ENCODE peak calls at places on chromosomes 5 and 9, in five cellular contexts. One of them, this sample, is unnamed.

GRCh38 chr9:111870774-111871542 is 25.7 kb upstream of the UGCG start:
- DNase-seq in IMR-90: no peak
- DNase-seq in neural progenitor cell: no peak
- DNase-seq in breast epithelium: no peak
- DNase-seq in choroid plexus epithelial cell: no peak
- DNase-seq in this sample: no peak

GRCh38 chr5:119330367-119331183 is 25.2 kb upstream of the TNFAIP8 start:
- DNase-seq in IMR-90: no peak
- DNase-seq in neural progenitor cell: no peak
- DNase-seq in breast epithelium: no peak
- DNase-seq in choroid plexus epithelial cell: no peak
- DNase-seq in this sample: peak

GRCh38 chr9:131982683-131983239 is 96.9 kb downstream of the MED27 start:
- DNase-seq in IMR-90: peak
- DNase-seq in neural progenitor cell: no peak
- DNase-seq in breast epithelium: no peak
- DNase-seq in choroid plexus epithelial cell: no peak
- DNase-seq in this sample: no peak

GRCh38 chr5:133777951-133778350 is 165.6 kb upstream of the FSTL4 start:
- DNase-seq in IMR-90: no peak
- DNase-seq in neural progenitor cell: no peak
- DNase-seq in breast epithelium: no peak
- DNase-seq in choroid plexus epithelial cell: no peak
- DNase-seq in this sample: no peak

GRCh38 chr9:134644715-134645606 is 3.4 kb downstream of the COL5A1 start:
- DNase-seq in IMR-90: peak
- DNase-seq in neural progenitor cell: peak
- DNase-seq in breast epithelium: peak
- DNase-seq in choroid plexus epithelial cell: peak
- DNase-seq in this sample: peak

GRCh38 chr9:68779558-68780376 is 74.7 kb downstream of the PIP5K1B start:
- DNase-seq in IMR-90: peak
- DNase-seq in neural progenitor cell: peak
- DNase-seq in breast epithelium: peak
- DNase-seq in choroid plexus epithelial cell: peak
- DNase-seq in this sample: peak

GRCh38 chr9:20872340-20872977 is 159.0 kb downstream of the HACD4 start:
- DNase-seq in IMR-90: peak
- DNase-seq in neural progenitor cell: peak
- DNase-seq in breast epithelium: no peak
- DNase-seq in choroid plexus epithelial cell: peak
- DNase-seq in this sample: peak

GRCh38 chr5:113084402-113085083 is 107.9 kb downstream of the DCP2 start:
- DNase-seq in IMR-90: no peak
- DNase-seq in neural progenitor cell: no peak
- DNase-seq in breast epithelium: no peak
- DNase-seq in choroid plexus epithelial cell: no peak
- DNase-seq in this sample: no peak

GRCh38 chr5:40680741-40681350 is 1.1 kb downstream of the PTGER4 start:
- DNase-seq in IMR-90: no peak
- DNase-seq in neural progenitor cell: peak
- DNase-seq in breast epithelium: no peak
- DNase-seq in choroid plexus epithelial cell: peak
- DNase-seq in this sample: no peak

GRCh38 chr9:2180171-2180570 is 165.0 kb downstream of the SMARCA2 start:
- DNase-seq in IMR-90: no peak
- DNase-seq in neural progenitor cell: peak
- DNase-seq in breast epithelium: no peak
- DNase-seq in choroid plexus epithelial cell: no peak
- DNase-seq in this sample: peak

GRCh38 chr5:79111960-79112702 is 522 bp downstream of the BHMT start:
- DNase-seq in IMR-90: no peak
- DNase-seq in neural progenitor cell: peak
- DNase-seq in breast epithelium: no peak
- DNase-seq in choroid plexus epithelial cell: no peak
- DNase-seq in this sample: no peak

GRCh38 chr9:90799271-90799860 is 2.3 kb upstream of the SYK start:
- DNase-seq in IMR-90: no peak
- DNase-seq in neural progenitor cell: no peak
- DNase-seq in breast epithelium: no peak
- DNase-seq in choroid plexus epithelial cell: no peak
- DNase-seq in this sample: no peak

GRCh38 chr9:120935383-120935857 is 8.8 kb upstream of the TRAF1 start:
- DNase-seq in IMR-90: peak
- DNase-seq in neural progenitor cell: no peak
- DNase-seq in breast epithelium: peak
- DNase-seq in choroid plexus epithelial cell: peak
- DNase-seq in this sample: peak

GRCh38 chr9:134549336-134549735 is 92.3 kb upstream of the COL5A1 start:
- DNase-seq in IMR-90: no peak
- DNase-seq in neural progenitor cell: no peak
- DNase-seq in breast epithelium: no peak
- DNase-seq in choroid plexus epithelial cell: no peak
- DNase-seq in this sample: no peak

GRCh38 chr5:107615173-107615856 is 55.4 kb downstream of the EFNA5 start:
- DNase-seq in IMR-90: no peak
- DNase-seq in neural progenitor cell: no peak
- DNase-seq in breast epithelium: no peak
- DNase-seq in choroid plexus epithelial cell: peak
- DNase-seq in this sample: no peak

GRCh38 chr5:96823060-96823459 is 15.3 kb upstream of the ERAP1 start:
- DNase-seq in IMR-90: no peak
- DNase-seq in neural progenitor cell: no peak
- DNase-seq in breast epithelium: no peak
- DNase-seq in choroid plexus epithelial cell: no peak
- DNase-seq in this sample: no peak

GRCh38 chr5:157820593-157821252 is 38.2 kb downstream of the CLINT1 start:
- DNase-seq in IMR-90: peak
- DNase-seq in neural progenitor cell: peak
- DNase-seq in breast epithelium: no peak
- DNase-seq in choroid plexus epithelial cell: peak
- DNase-seq in this sample: peak

GRCh38 chr5:120960510-120960909 is 496.4 kb downstream of the PRR16 start:
- DNase-seq in IMR-90: no peak
- DNase-seq in neural progenitor cell: no peak
- DNase-seq in breast epithelium: no peak
- DNase-seq in choroid plexus epithelial cell: no peak
- DNase-seq in this sample: no peak

GRCh38 chr9:70402213-70402612 is 12.2 kb downstream of the KLF9 start:
- DNase-seq in IMR-90: no peak
- DNase-seq in neural progenitor cell: no peak
- DNase-seq in breast epithelium: no peak
- DNase-seq in choroid plexus epithelial cell: no peak
- DNase-seq in this sample: peak

GRCh38 chr9:126947529-126947928 is 32.9 kb downstream of the RALGPS1 start:
- DNase-seq in IMR-90: no peak
- DNase-seq in neural progenitor cell: peak
- DNase-seq in breast epithelium: no peak
- DNase-seq in choroid plexus epithelial cell: no peak
- DNase-seq in this sample: no peak

GRCh38 chr5:157956271-157956885 is 97.4 kb upstream of the CLINT1 start:
- DNase-seq in IMR-90: no peak
- DNase-seq in neural progenitor cell: no peak
- DNase-seq in breast epithelium: no peak
- DNase-seq in choroid plexus epithelial cell: no peak
- DNase-seq in this sample: peak

GRCh38 chr5:181221792-181222629 is 1.1 kb upstream of the TRIM41 start:
- DNase-seq in IMR-90: peak
- DNase-seq in neural progenitor cell: peak
- DNase-seq in breast epithelium: peak
- DNase-seq in choroid plexus epithelial cell: peak
- DNase-seq in this sample: peak

GRCh38 chr9:121288874-121289553 is 21.1 kb downstream of the GSN start:
- DNase-seq in IMR-90: peak
- DNase-seq in neural progenitor cell: peak
- DNase-seq in breast epithelium: peak
- DNase-seq in choroid plexus epithelial cell: peak
- DNase-seq in this sample: peak

GRCh38 chr9:11928871-11929321 is 764.3 kb upstream of the TYRP1 start:
- DNase-seq in IMR-90: no peak
- DNase-seq in neural progenitor cell: no peak
- DNase-seq in breast epithelium: no peak
- DNase-seq in choroid plexus epithelial cell: no peak
- DNase-seq in this sample: no peak

GRCh38 chr9:98117984-98118639 is 910 bp downstream of the TRIM14 start:
- DNase-seq in IMR-90: peak
- DNase-seq in neural progenitor cell: peak
- DNase-seq in breast epithelium: no peak
- DNase-seq in choroid plexus epithelial cell: peak
- DNase-seq in this sample: peak

GRCh38 chr5:54094706-54095105 is 215.7 kb downstream of the ARL15 start:
- DNase-seq in IMR-90: no peak
- DNase-seq in neural progenitor cell: no peak
- DNase-seq in breast epithelium: no peak
- DNase-seq in choroid plexus epithelial cell: no peak
- DNase-seq in this sample: no peak

GRCh38 chr5:145495741-145496140 is 339.4 kb downstream of the PRELID2 start:
- DNase-seq in IMR-90: peak
- DNase-seq in neural progenitor cell: no peak
- DNase-seq in breast epithelium: no peak
- DNase-seq in choroid plexus epithelial cell: peak
- DNase-seq in this sample: peak

GRCh38 chr9:581673-582497 is 259.6 kb upstream of the DMRT1 start:
- DNase-seq in IMR-90: no peak
- DNase-seq in neural progenitor cell: peak
- DNase-seq in breast epithelium: no peak
- DNase-seq in choroid plexus epithelial cell: peak
- DNase-seq in this sample: no peak

GRCh38 chr5:92769986-92770385 is 811.0 kb downstream of the NR2F1-AS1 start:
- DNase-seq in IMR-90: peak
- DNase-seq in neural progenitor cell: no peak
- DNase-seq in breast epithelium: no peak
- DNase-seq in choroid plexus epithelial cell: peak
- DNase-seq in this sample: peak

GRCh38 chr5:35826056-35826455 is 30.6 kb upstream of the IL7R start:
- DNase-seq in IMR-90: no peak
- DNase-seq in neural progenitor cell: no peak
- DNase-seq in breast epithelium: no peak
- DNase-seq in choroid plexus epithelial cell: no peak
- DNase-seq in this sample: no peak

GRCh38 chr9:83620841-83621636 is 1.9 kb upstream of the IDNK start:
- DNase-seq in IMR-90: peak
- DNase-seq in neural progenitor cell: peak
- DNase-seq in breast epithelium: no peak
- DNase-seq in choroid plexus epithelial cell: peak
- DNase-seq in this sample: peak

DNA sequence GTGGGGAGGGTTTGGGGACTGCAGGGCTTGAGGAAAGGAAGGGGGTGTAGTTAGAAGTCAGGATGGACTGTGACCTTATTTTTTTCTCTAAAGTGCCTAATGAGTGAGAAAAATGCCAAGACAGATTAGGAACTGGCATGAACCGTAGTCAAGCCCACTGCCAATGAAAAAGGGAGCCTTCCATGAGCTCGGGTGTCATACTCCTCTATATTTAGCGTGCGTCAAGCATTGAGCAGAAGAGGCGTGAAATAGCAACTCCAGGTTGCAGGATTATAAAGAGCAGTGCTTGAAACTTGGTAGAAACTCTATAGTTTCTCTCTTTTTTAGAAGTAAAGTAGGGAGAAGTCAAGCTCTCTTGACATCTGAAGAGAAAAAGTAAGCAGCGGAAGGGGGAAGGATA is 1.8 kb downstream of the SGCD start:
- DNase-seq in IMR-90: no peak
- DNase-seq in neural progenitor cell: no peak
- DNase-seq in breast epithelium: no peak
- DNase-seq in choroid plexus epithelial cell: no peak
- DNase-seq in this sample: no peak
- H3K4me3 ChIP-seq in IMR-90: peak
- H3K4me3 ChIP-seq in neural progenitor cell: no peak
- H3K4me3 ChIP-seq in breast epithelium: no peak
- H3K4me3 ChIP-seq in choroid plexus epithelial cell: no peak
- H3K4me3 ChIP-seq in this sample: no peak

GRCh38 chr5:177492841-177493240 is 4.6 kb downstream of the PDLIM7 start:
- DNase-seq in IMR-90: no peak
- DNase-seq in neural progenitor cell: no peak
- DNase-seq in breast epithelium: no peak
- DNase-seq in choroid plexus epithelial cell: no peak
- DNase-seq in this sample: no peak

GRCh38 chr5:177495243-177496060 is 2.0 kb downstream of the PDLIM7 start:
- DNase-seq in IMR-90: peak
- DNase-seq in neural progenitor cell: peak
- DNase-seq in breast epithelium: no peak
- DNase-seq in choroid plexus epithelial cell: peak
- DNase-seq in this sample: peak

GRCh38 chr5:177493795-177494355 is 3.5 kb downstream of the PDLIM7 start:
- DNase-seq in IMR-90: no peak
- DNase-seq in neural progenitor cell: no peak
- DNase-seq in breast epithelium: no peak
- DNase-seq in choroid plexus epithelial cell: no peak
- DNase-seq in this sample: no peak

GRCh38 chr5:177496111-177497010 is 1.0 kb downstream of the PDLIM7 start:
- DNase-seq in IMR-90: peak
- DNase-seq in neural progenitor cell: peak
- DNase-seq in breast epithelium: no peak
- DNase-seq in choroid plexus epithelial cell: peak
- DNase-seq in this sample: peak

GRCh38 chr5:177494356-177495195 is 2.8 kb downstream of the PDLIM7 start:
- DNase-seq in IMR-90: peak
- DNase-seq in neural progenitor cell: peak
- DNase-seq in breast epithelium: no peak
- DNase-seq in choroid plexus epithelial cell: peak
- DNase-seq in this sample: peak
- TF ChIP-seq CTCF in IMR-90: peak
- TF ChIP-seq CTCF in neural progenitor cell: peak
- TF ChIP-seq CTCF in breast epithelium: no peak
- TF ChIP-seq CTCF in choroid plexus epithelial cell: peak
- TF ChIP-seq CTCF in this sample: peak

GRCh38 chr9:89639367-89639795 is 34.6 kb downstream of the GADD45G start:
- DNase-seq in IMR-90: no peak
- DNase-seq in neural progenitor cell: no peak
- DNase-seq in breast epithelium: no peak
- DNase-seq in choroid plexus epithelial cell: no peak
- DNase-seq in this sample: peak

GRCh38 chr9:89638897-89639296 is 34.1 kb downstream of the GADD45G start:
- DNase-seq in IMR-90: no peak
- DNase-seq in neural progenitor cell: no peak
- DNase-seq in breast epithelium: no peak
- DNase-seq in choroid plexus epithelial cell: no peak
- DNase-seq in this sample: no peak

GRCh38 chr9:89640391-89640790 is 35.6 kb downstream of the GADD45G start:
- DNase-seq in IMR-90: no peak
- DNase-seq in neural progenitor cell: no peak
- DNase-seq in breast epithelium: no peak
- DNase-seq in choroid plexus epithelial cell: no peak
- DNase-seq in this sample: no peak

GRCh38 chr9:89640801-89641200 is 36.0 kb downstream of the GADD45G start:
- DNase-seq in IMR-90: no peak
- DNase-seq in neural progenitor cell: no peak
- DNase-seq in breast epithelium: no peak
- DNase-seq in choroid plexus epithelial cell: no peak
- DNase-seq in this sample: no peak

GRCh38 chr9:89639961-89640360 is 35.1 kb downstream of the GADD45G start:
- DNase-seq in IMR-90: no peak
- DNase-seq in neural progenitor cell: no peak
- DNase-seq in breast epithelium: no peak
- DNase-seq in choroid plexus epithelial cell: no peak
- DNase-seq in this sample: no peak
- H3K4me3 ChIP-seq in IMR-90: no peak
- H3K4me3 ChIP-seq in neural progenitor cell: no peak
- H3K4me3 ChIP-seq in breast epithelium: no peak
- H3K4me3 ChIP-seq in choroid plexus epithelial cell: no peak
- H3K4me3 ChIP-seq in this sample: no peak

GRCh38 chr9:114138537-114138936 is 16.8 kb upstream of the COL27A1 start:
- DNase-seq in IMR-90: no peak
- DNase-seq in neural progenitor cell: no peak
- DNase-seq in breast epithelium: no peak
- DNase-seq in choroid plexus epithelial cell: no peak
- DNase-seq in this sample: peak
- TF ChIP-seq CTCF in IMR-90: no peak
- TF ChIP-seq CTCF in neural progenitor cell: no peak
- TF ChIP-seq CTCF in breast epithelium: no peak
- TF ChIP-seq CTCF in choroid plexus epithelial cell: no peak
- TF ChIP-seq CTCF in this sample: no peak

This sample was measured in fibroblast of villous mesenchyme.